ENCODE peak calls at places on chromosome 6, in seven cellular contexts. One of them, this sample, is unnamed.

GRCh38 chr6:167930300-167930699 is 67.2 kb upstream of the KIF25 start:
- DNase-seq in fibroblast of mammary gland: peak
- DNase-seq in effector memory CD4-positive, alpha-beta T cell: no peak
- DNase-seq in body of pancreas: no peak
- DNase-seq in breast epithelium: no peak
- DNase-seq in lung: no peak
- DNase-seq in left ventricle myocardium inferior: no peak
- DNase-seq in this sample: peak

GRCh38 chr6:54633601-54634000 is 213.0 kb upstream of the FAM83B start:
- DNase-seq in body of pancreas: no peak
- DNase-seq in lung: no peak
- DNase-seq in fibroblast of mammary gland: no peak
- DNase-seq in left ventricle myocardium inferior: no peak
- DNase-seq in effector memory CD4-positive, alpha-beta T cell: no peak
- DNase-seq in breast epithelium: no peak
- DNase-seq in this sample: no peak

GRCh38 chr6:131951576-131952230 is 531 bp upstream of the CCN2 start:
- DNase-seq in left ventricle myocardium inferior: no peak
- DNase-seq in lung: no peak
- DNase-seq in body of pancreas: no peak
- DNase-seq in effector memory CD4-positive, alpha-beta T cell: no peak
- DNase-seq in fibroblast of mammary gland: peak
- DNase-seq in breast epithelium: no peak
- DNase-seq in this sample: no peak

GRCh38 chr6:47419621-47420020 is 58.0 kb upstream of the CD2AP start:
- DNase-seq in left ventricle myocardium inferior: no peak
- DNase-seq in body of pancreas: peak
- DNase-seq in lung: no peak
- DNase-seq in effector memory CD4-positive, alpha-beta T cell: no peak
- DNase-seq in fibroblast of mammary gland: no peak
- DNase-seq in breast epithelium: no peak
- DNase-seq in this sample: no peak

GRCh38 chr6:89887452-89888137 is 6.7 kb upstream of the GJA10 start:
- DNase-seq in effector memory CD4-positive, alpha-beta T cell: no peak
- DNase-seq in lung: no peak
- DNase-seq in breast epithelium: no peak
- DNase-seq in body of pancreas: no peak
- DNase-seq in fibroblast of mammary gland: peak
- DNase-seq in left ventricle myocardium inferior: no peak
- DNase-seq in this sample: no peak

GRCh38 chr6:30990422-30991086 is 7.0 kb downstream of the MUC21 start:
- DNase-seq in lung: no peak
- DNase-seq in body of pancreas: no peak
- DNase-seq in left ventricle myocardium inferior: no peak
- DNase-seq in fibroblast of mammary gland: no peak
- DNase-seq in breast epithelium: no peak
- DNase-seq in effector memory CD4-positive, alpha-beta T cell: no peak
- DNase-seq in this sample: no peak

GRCh38 chr6:101351173-101351572 is 42.3 kb upstream of the GRIK2 start:
- DNase-seq in left ventricle myocardium inferior: no peak
- DNase-seq in effector memory CD4-positive, alpha-beta T cell: no peak
- DNase-seq in body of pancreas: no peak
- DNase-seq in fibroblast of mammary gland: no peak
- DNase-seq in breast epithelium: no peak
- DNase-seq in lung: no peak
- DNase-seq in this sample: no peak

GRCh38 chr6:159067334-159067733 is 22.5 kb upstream of the TAGAP start:
- DNase-seq in effector memory CD4-positive, alpha-beta T cell: no peak
- DNase-seq in fibroblast of mammary gland: peak
- DNase-seq in left ventricle myocardium inferior: no peak
- DNase-seq in lung: no peak
- DNase-seq in body of pancreas: no peak
- DNase-seq in breast epithelium: no peak
- DNase-seq in this sample: no peak

GRCh38 chr6:16582437-16583150 is 178.7 kb downstream of the ATXN1 start:
- DNase-seq in fibroblast of mammary gland: no peak
- DNase-seq in breast epithelium: no peak
- DNase-seq in left ventricle myocardium inferior: no peak
- DNase-seq in effector memory CD4-positive, alpha-beta T cell: no peak
- DNase-seq in body of pancreas: no peak
- DNase-seq in lung: no peak
- DNase-seq in this sample: no peak

GRCh38 chr6:55014321-55015088 is 159.8 kb upstream of the HCRTR2 start:
- DNase-seq in left ventricle myocardium inferior: no peak
- DNase-seq in lung: no peak
- DNase-seq in breast epithelium: no peak
- DNase-seq in body of pancreas: no peak
- DNase-seq in fibroblast of mammary gland: no peak
- DNase-seq in effector memory CD4-positive, alpha-beta T cell: no peak
- DNase-seq in this sample: peak

GRCh38 chr6:142746524-142746923 is 198.5 kb downstream of the HIVEP2 start:
- DNase-seq in breast epithelium: no peak
- DNase-seq in effector memory CD4-positive, alpha-beta T cell: peak
- DNase-seq in fibroblast of mammary gland: peak
- DNase-seq in lung: no peak
- DNase-seq in body of pancreas: peak
- DNase-seq in left ventricle myocardium inferior: no peak
- DNase-seq in this sample: no peak

GRCh38 chr6:149233056-149233715 is 84.3 kb upstream of the TAB2 start:
- DNase-seq in effector memory CD4-positive, alpha-beta T cell: peak
- DNase-seq in body of pancreas: no peak
- DNase-seq in lung: no peak
- DNase-seq in left ventricle myocardium inferior: no peak
- DNase-seq in breast epithelium: no peak
- DNase-seq in fibroblast of mammary gland: peak
- DNase-seq in this sample: peak

GRCh38 chr6:16481680-16482079 is 243.3 kb downstream of the GMPR start:
- DNase-seq in effector memory CD4-positive, alpha-beta T cell: peak
- DNase-seq in left ventricle myocardium inferior: no peak
- DNase-seq in lung: no peak
- DNase-seq in fibroblast of mammary gland: no peak
- DNase-seq in body of pancreas: peak
- DNase-seq in breast epithelium: no peak
- DNase-seq in this sample: no peak

GRCh38 chr6:2733324-2733723 is 17.4 kb downstream of the MYLK4 start:
- DNase-seq in left ventricle myocardium inferior: peak
- DNase-seq in body of pancreas: peak
- DNase-seq in effector memory CD4-positive, alpha-beta T cell: no peak
- DNase-seq in fibroblast of mammary gland: peak
- DNase-seq in breast epithelium: no peak
- DNase-seq in lung: peak
- DNase-seq in this sample: no peak

GRCh38 chr6:89258912-89259311 is 41.8 kb upstream of the GABRR1 start:
- DNase-seq in left ventricle myocardium inferior: no peak
- DNase-seq in effector memory CD4-positive, alpha-beta T cell: no peak
- DNase-seq in body of pancreas: no peak
- DNase-seq in breast epithelium: no peak
- DNase-seq in lung: no peak
- DNase-seq in fibroblast of mammary gland: no peak
- DNase-seq in this sample: no peak

GRCh38 chr6:128414943-128415342 is 105.5 kb downstream of the PTPRK start:
- DNase-seq in body of pancreas: no peak
- DNase-seq in lung: no peak
- DNase-seq in breast epithelium: no peak
- DNase-seq in left ventricle myocardium inferior: no peak
- DNase-seq in fibroblast of mammary gland: peak
- DNase-seq in effector memory CD4-positive, alpha-beta T cell: no peak
- DNase-seq in this sample: no peak

GRCh38 chr6:137112067-137112355 is 61.4 kb downstream of the IL22RA2 start:
- DNase-seq in body of pancreas: no peak
- DNase-seq in left ventricle myocardium inferior: no peak
- DNase-seq in breast epithelium: no peak
- DNase-seq in lung: no peak
- DNase-seq in effector memory CD4-positive, alpha-beta T cell: no peak
- DNase-seq in fibroblast of mammary gland: peak
- DNase-seq in this sample: peak

GRCh38 chr6:167541544-167541943 is 216.7 kb downstream of the TTLL2 start:
- DNase-seq in body of pancreas: no peak
- DNase-seq in effector memory CD4-positive, alpha-beta T cell: no peak
- DNase-seq in fibroblast of mammary gland: no peak
- DNase-seq in breast epithelium: no peak
- DNase-seq in left ventricle myocardium inferior: no peak
- DNase-seq in lung: no peak
- DNase-seq in this sample: no peak

GRCh38 chr6:38193486-38194281 is 374.2 kb downstream of the ZFAND3 start:
- DNase-seq in effector memory CD4-positive, alpha-beta T cell: no peak
- DNase-seq in fibroblast of mammary gland: no peak
- DNase-seq in lung: no peak
- DNase-seq in body of pancreas: no peak
- DNase-seq in left ventricle myocardium inferior: no peak
- DNase-seq in breast epithelium: no peak
- DNase-seq in this sample: no peak

GRCh38 chr6:126148853-126149252 is 162.5 kb downstream of the TRMT11 start:
- DNase-seq in lung: no peak
- DNase-seq in breast epithelium: no peak
- DNase-seq in body of pancreas: no peak
- DNase-seq in effector memory CD4-positive, alpha-beta T cell: no peak
- DNase-seq in left ventricle myocardium inferior: no peak
- DNase-seq in fibroblast of mammary gland: no peak
- DNase-seq in this sample: no peak

GRCh38 chr6:136341367-136341766 is 51.7 kb upstream of the BCLAF1 start:
- DNase-seq in lung: no peak
- DNase-seq in left ventricle myocardium inferior: no peak
- DNase-seq in effector memory CD4-positive, alpha-beta T cell: no peak
- DNase-seq in breast epithelium: no peak
- DNase-seq in fibroblast of mammary gland: no peak
- DNase-seq in body of pancreas: no peak
- DNase-seq in this sample: no peak

DNA sequence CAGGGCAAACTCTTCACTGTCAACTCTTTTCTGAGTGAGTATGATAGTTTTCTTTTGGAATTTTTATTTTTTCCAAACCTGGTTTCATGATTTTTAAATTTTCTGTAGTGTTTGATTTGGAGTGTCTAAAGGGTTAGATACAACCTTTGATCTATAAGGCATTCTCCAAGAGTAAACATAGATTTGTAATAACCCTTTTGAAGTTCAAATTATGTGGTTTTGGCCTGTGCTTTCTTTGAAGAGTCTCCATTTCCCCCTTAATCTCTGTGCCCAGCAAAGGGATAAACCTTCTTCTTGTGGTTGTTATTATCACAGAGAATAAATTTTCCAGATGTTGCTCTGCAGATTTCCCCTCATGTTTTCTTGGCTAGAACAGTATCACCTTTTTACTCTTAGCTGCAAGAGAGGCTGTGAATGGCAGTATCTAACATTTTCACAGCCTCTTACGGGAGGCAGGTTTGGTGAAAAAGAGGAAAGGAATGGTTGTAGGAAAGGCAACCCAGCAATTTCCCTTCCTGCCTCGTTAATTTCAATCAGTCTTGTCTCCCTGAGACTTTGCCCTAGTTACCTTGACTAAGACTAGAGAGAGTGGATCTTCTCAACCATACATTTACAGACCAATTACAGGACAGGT is 83.3 kb upstream of the AKIRIN2 start:
- DNase-seq in breast epithelium: no peak
- DNase-seq in body of pancreas: no peak
- DNase-seq in fibroblast of mammary gland: no peak
- DNase-seq in left ventricle myocardium inferior: no peak
- DNase-seq in effector memory CD4-positive, alpha-beta T cell: no peak
- DNase-seq in lung: no peak
- DNase-seq in this sample: no peak
- H3K4me3 ChIP-seq in breast epithelium: no peak
- H3K4me3 ChIP-seq in body of pancreas: no peak
- H3K4me3 ChIP-seq in fibroblast of mammary gland: no peak
- H3K4me3 ChIP-seq in left ventricle myocardium inferior: no peak
- H3K4me3 ChIP-seq in effector memory CD4-positive, alpha-beta T cell: no peak
- H3K4me3 ChIP-seq in lung: no peak
- H3K4me3 ChIP-seq in this sample: no peak

DNA sequence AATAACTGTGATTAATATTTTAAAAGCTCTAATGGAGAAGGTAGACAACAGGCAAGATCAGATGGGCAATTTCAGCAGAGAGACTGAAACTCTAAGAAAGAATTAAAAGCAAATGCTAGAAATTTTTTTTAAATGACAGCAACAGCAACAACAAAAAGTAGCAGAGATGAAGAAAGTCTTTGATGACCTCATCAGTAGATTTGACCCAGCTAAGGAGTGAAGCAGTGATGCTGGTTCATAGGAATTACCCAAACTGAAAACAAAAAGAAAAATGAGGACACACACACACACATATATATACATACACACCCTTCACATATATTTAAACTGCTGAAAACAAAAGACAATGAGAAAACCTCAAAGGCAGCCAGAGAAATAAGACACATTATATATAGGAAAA is 197.6 kb upstream of the ARID1B start:
- DNase-seq in body of pancreas: no peak
- DNase-seq in effector memory CD4-positive, alpha-beta T cell: no peak
- DNase-seq in lung: no peak
- DNase-seq in breast epithelium: no peak
- DNase-seq in left ventricle myocardium inferior: no peak
- DNase-seq in fibroblast of mammary gland: no peak
- DNase-seq in this sample: no peak
- H3K4me3 ChIP-seq in body of pancreas: no peak
- H3K4me3 ChIP-seq in effector memory CD4-positive, alpha-beta T cell: no peak
- H3K4me3 ChIP-seq in lung: no peak
- H3K4me3 ChIP-seq in breast epithelium: no peak
- H3K4me3 ChIP-seq in left ventricle myocardium inferior: no peak
- H3K4me3 ChIP-seq in fibroblast of mammary gland: no peak
- H3K4me3 ChIP-seq in this sample: no peak

DNA sequence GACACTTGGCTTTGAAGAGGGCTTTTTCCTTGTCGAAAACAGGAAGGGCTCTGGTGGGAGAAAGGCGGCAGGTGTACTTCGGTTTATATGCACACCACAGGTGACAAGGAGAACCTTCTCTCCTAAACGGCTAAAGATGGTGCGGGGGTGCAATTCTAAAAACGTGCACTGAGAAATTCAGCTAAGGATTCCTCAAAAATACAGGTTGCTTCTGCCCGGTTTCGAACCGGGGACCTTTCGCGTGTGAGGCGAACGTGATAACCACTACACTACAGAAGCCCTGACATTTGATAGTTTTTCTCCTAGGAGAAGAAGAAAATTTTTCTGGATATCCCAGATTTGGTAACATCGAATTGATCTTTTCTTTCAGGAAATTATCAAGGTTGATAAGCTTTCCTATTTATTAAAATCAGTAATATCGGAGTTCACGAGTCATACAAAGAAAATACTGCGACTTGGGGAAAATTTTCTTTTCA is 32.0 kb downstream of the POM121L2 start:
- DNase-seq in fibroblast of mammary gland: peak
- DNase-seq in lung: no peak
- DNase-seq in effector memory CD4-positive, alpha-beta T cell: no peak
- DNase-seq in body of pancreas: peak
- DNase-seq in breast epithelium: no peak
- DNase-seq in left ventricle myocardium inferior: no peak
- DNase-seq in this sample: peak
- H3K4me3 ChIP-seq in fibroblast of mammary gland: peak
- H3K4me3 ChIP-seq in lung: no peak
- H3K4me3 ChIP-seq in effector memory CD4-positive, alpha-beta T cell: no peak
- H3K4me3 ChIP-seq in body of pancreas: no peak
- H3K4me3 ChIP-seq in breast epithelium: peak
- H3K4me3 ChIP-seq in left ventricle myocardium inferior: no peak
- H3K4me3 ChIP-seq in this sample: peak

DNA sequence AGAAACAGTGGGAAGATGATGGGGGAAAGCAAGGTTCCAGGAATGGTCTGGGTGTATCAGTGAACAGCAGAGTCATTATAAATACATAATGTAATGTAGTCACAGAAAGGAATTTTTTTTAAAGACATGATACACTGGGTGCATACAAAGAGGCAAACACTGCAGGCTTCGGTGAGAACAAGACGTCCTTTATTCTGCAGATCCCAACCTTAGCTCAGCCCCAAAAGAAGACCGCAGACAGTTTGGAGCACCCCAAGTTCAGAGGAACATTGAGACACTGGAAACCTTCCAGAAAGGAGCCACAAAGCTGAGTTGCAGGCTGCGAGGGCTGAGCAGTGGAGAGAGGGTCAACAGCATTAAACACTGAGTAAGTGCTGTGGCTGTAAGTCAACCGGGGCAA is 30.6 kb upstream of the FOXC1 start:
- DNase-seq in left ventricle myocardium inferior: no peak
- DNase-seq in body of pancreas: no peak
- DNase-seq in effector memory CD4-positive, alpha-beta T cell: no peak
- DNase-seq in lung: no peak
- DNase-seq in breast epithelium: no peak
- DNase-seq in fibroblast of mammary gland: no peak
- DNase-seq in this sample: no peak
- H3K4me3 ChIP-seq in left ventricle myocardium inferior: no peak
- H3K4me3 ChIP-seq in body of pancreas: no peak
- H3K4me3 ChIP-seq in effector memory CD4-positive, alpha-beta T cell: no peak
- H3K4me3 ChIP-seq in lung: no peak
- H3K4me3 ChIP-seq in breast epithelium: no peak
- H3K4me3 ChIP-seq in fibroblast of mammary gland: no peak
- H3K4me3 ChIP-seq in this sample: no peak

This sample was measured in AG10803.